ENCODE peak calls at places on chromosomes 6 and 20, in four cellular contexts. One of them, this sample, is unnamed.

GRCh38 chr6:121620002-121620740 is 184.7 kb downstream of the GJA1 start:
- DNase-seq in stomach: no peak
- DNase-seq in A549: no peak
- DNase-seq in MM.1S: no peak
- DNase-seq in this sample: no peak

GRCh38 chr6:44224154-44224977 is 971 bp downstream of the SLC29A1 start:
- DNase-seq in stomach: no peak
- DNase-seq in A549: peak; percentile 25
- DNase-seq in MM.1S: no peak
- DNase-seq in this sample: no peak

GRCh38 chr20:6053776-6054688 is at the start of gene LRRN4:
- DNase-seq in stomach: peak; percentile 48
- DNase-seq in A549: no peak
- DNase-seq in MM.1S: no peak
- DNase-seq in this sample: no peak

GRCh38 chr6:37916675-37917074 is 97.1 kb downstream of the ZFAND3 start:
- DNase-seq in stomach: no peak
- DNase-seq in A549: no peak
- DNase-seq in MM.1S: no peak
- DNase-seq in this sample: no peak

GRCh38 chr6:20424679-20425078 is 23.0 kb downstream of the E2F3 start:
- DNase-seq in stomach: no peak
- DNase-seq in A549: no peak
- DNase-seq in MM.1S: no peak
- DNase-seq in this sample: no peak

GRCh38 chr20:59596690-59597089 is 7.7 kb upstream of the PHACTR3 start:
- DNase-seq in stomach: no peak
- DNase-seq in A549: no peak
- DNase-seq in MM.1S: no peak
- DNase-seq in this sample: no peak

GRCh38 chr6:170203212-170203611 is 87.7 kb downstream of the DLL1 start:
- DNase-seq in stomach: no peak
- DNase-seq in A549: no peak
- DNase-seq in MM.1S: no peak
- DNase-seq in this sample: no peak

GRCh38 chr6:46221221-46221793 is 50.5 kb upstream of the ENPP5 start:
- DNase-seq in stomach: no peak
- DNase-seq in A549: peak; percentile 1
- DNase-seq in MM.1S: peak; percentile 52
- DNase-seq in this sample: no peak

GRCh38 chr6:112503210-112503609 is 156.1 kb downstream of the RFPL4B start:
- DNase-seq in stomach: no peak
- DNase-seq in A549: no peak
- DNase-seq in MM.1S: no peak
- DNase-seq in this sample: no peak

GRCh38 chr20:46934746-46935283 is 40.2 kb downstream of the EYA2 start:
- DNase-seq in stomach: no peak
- DNase-seq in A549: no peak
- DNase-seq in MM.1S: no peak
- DNase-seq in this sample: no peak

GRCh38 chr6:3390698-3391097 is 66.2 kb downstream of the SLC22A23 start:
- DNase-seq in stomach: peak; percentile 81
- DNase-seq in A549: no peak
- DNase-seq in MM.1S: no peak
- DNase-seq in this sample: no peak

GRCh38 chr6:129748212-129748900 is 38.4 kb upstream of the ARHGAP18 start:
- DNase-seq in stomach: peak; percentile 39
- DNase-seq in A549: no peak
- DNase-seq in MM.1S: peak; percentile 90
- DNase-seq in this sample: no peak
- H3K27ac ChIP-seq in stomach: no peak overlapping the region
- H3K27ac ChIP-seq in A549: peak overlapping the region; percentile 58
- H3K27ac ChIP-seq in MM.1S: peak overlapping the region; percentile 87
- H3K27ac ChIP-seq in this sample: peak overlapping the region; percentile 34

GRCh38 chr20:45032276-45032675 is 66.0 kb downstream of the STK4 start:
- DNase-seq in stomach: no peak
- DNase-seq in A549: no peak
- DNase-seq in MM.1S: no peak
- DNase-seq in this sample: no peak
- H3K27ac ChIP-seq in stomach: no peak overlapping the region
- H3K27ac ChIP-seq in A549: no peak overlapping the region
- H3K27ac ChIP-seq in MM.1S: peak overlapping the region; percentile 79
- H3K27ac ChIP-seq in this sample: no peak overlapping the region

GRCh38 chr6:118174071-118174470 is 267.0 kb downstream of the SLC35F1 start:
- DNase-seq in stomach: no peak
- DNase-seq in A549: no peak
- DNase-seq in MM.1S: no peak
- DNase-seq in this sample: no peak

GRCh38 chr6:118163609-118164008 is 256.5 kb downstream of the SLC35F1 start:
- DNase-seq in stomach: no peak
- DNase-seq in A549: no peak
- DNase-seq in MM.1S: no peak
- DNase-seq in this sample: no peak

GRCh38 chr6:118171852-118172251 is 264.8 kb downstream of the SLC35F1 start:
- DNase-seq in stomach: no peak
- DNase-seq in A549: no peak
- DNase-seq in MM.1S: no peak
- DNase-seq in this sample: no peak

GRCh38 chr6:118165500-118165899 is 258.4 kb downstream of the SLC35F1 start:
- DNase-seq in stomach: no peak
- DNase-seq in A549: no peak
- DNase-seq in MM.1S: no peak
- DNase-seq in this sample: no peak

GRCh38 chr6:118168421-118168820 is 261.4 kb downstream of the SLC35F1 start:
- DNase-seq in stomach: no peak
- DNase-seq in A549: no peak
- DNase-seq in MM.1S: no peak
- DNase-seq in this sample: no peak
- H3K27ac ChIP-seq in stomach: no peak overlapping the region
- H3K27ac ChIP-seq in A549: no peak overlapping the region
- H3K27ac ChIP-seq in MM.1S: no peak overlapping the region
- H3K27ac ChIP-seq in this sample: no peak overlapping the region

GRCh38 chr6:142542704-142543233 is 241.0 kb downstream of the ADGRG6 start:
- DNase-seq in stomach: peak; percentile 43
- DNase-seq in A549: no peak
- DNase-seq in MM.1S: no peak
- DNase-seq in this sample: no peak
- H3K27ac ChIP-seq in stomach: no peak overlapping the region
- H3K27ac ChIP-seq in A549: peak overlapping the region; percentile 50
- H3K27ac ChIP-seq in MM.1S: no peak overlapping the region
- H3K27ac ChIP-seq in this sample: no peak overlapping the region

GRCh38 chr20:31749223-31749622 is 10.1 kb downstream of the TPX2 start:
- DNase-seq in stomach: no peak
- DNase-seq in A549: no peak
- DNase-seq in MM.1S: no peak
- DNase-seq in this sample: no peak
- H3K27ac ChIP-seq in stomach: no peak overlapping the region
- H3K27ac ChIP-seq in A549: no peak overlapping the region
- H3K27ac ChIP-seq in MM.1S: no peak overlapping the region
- H3K27ac ChIP-seq in this sample: no peak overlapping the region

DNA sequence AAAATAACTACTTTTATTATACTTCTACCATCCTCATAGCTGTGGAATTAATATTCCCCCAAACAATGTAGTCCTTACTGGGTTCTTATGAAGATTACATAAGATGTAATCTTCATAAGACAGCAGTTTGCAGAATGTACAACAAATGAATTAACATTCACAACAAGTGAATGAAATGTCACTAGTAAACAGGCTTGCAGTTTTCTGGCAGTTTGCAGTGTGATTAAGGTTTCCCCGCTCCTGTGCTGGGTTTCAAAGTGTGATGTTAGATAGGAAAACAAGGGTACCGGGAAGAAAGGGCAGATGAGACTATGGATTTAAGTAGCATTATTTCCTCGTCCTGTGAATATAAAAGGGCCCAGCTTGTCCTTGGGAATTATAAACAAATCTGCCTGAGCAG is 22.5 kb downstream of the ARFGEF3 start:
- DNase-seq in stomach: no peak
- DNase-seq in A549: no peak
- DNase-seq in MM.1S: no peak
- DNase-seq in this sample: no peak
- H3K27ac ChIP-seq in stomach: no peak overlapping the region
- H3K27ac ChIP-seq in A549: no peak overlapping the region
- H3K27ac ChIP-seq in MM.1S: no peak overlapping the region
- H3K27ac ChIP-seq in this sample: peak overlapping the region; percentile 82

DNA sequence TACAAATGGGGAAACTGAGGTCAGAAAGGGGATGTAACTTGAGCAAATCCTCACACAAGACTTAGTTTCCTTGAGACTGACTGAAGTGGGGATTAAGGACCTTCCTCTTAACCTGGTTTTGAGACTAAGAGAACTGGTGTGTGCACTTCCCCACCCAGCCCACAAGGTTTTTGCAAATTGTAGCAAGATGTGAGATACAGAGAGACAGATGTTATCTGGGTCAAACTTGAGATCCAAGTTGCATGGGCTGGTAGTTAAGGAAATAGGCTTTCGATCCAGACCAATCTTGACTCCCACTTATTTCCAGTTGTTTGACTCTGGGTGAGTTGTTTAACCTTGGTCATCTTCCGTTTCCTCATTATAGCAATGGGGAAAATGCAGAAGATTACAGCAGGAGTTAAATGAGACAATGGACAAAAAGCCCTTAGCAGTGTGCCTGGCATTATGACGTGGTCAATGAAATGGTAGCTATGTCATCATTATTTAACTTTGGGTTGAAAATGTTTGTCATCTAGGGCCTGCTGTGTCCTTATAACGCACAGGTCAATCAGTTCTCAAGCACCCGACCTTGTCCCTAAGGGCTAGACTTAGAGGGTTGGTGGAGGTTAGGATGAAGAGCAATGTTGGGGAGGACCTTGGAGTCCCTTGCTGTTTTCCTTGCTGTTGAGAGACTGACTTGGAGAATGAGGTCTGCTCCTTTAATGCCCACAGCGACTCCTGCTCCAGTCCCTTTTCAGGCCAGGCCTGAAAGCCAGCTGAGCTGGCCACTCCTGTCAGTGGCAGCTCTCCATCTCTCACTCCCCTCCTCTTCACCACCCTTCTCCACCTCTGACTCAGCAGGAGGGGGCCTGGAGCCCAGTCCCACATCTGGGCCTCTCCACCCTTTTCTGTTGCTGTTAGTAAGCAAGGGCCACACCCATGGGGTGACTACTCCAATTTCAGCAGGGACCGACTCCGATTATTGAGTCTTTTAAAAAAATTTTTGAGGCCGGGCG is 1.9 kb downstream of the SNX21 start:
- DNase-seq in stomach: no peak
- DNase-seq in A549: no peak
- DNase-seq in MM.1S: no peak
- DNase-seq in this sample: no peak
- H3K27ac ChIP-seq in stomach: no peak overlapping the region
- H3K27ac ChIP-seq in A549: no peak overlapping the region
- H3K27ac ChIP-seq in MM.1S: no peak overlapping the region
- H3K27ac ChIP-seq in this sample: peak overlapping the region; percentile 84

DNA sequence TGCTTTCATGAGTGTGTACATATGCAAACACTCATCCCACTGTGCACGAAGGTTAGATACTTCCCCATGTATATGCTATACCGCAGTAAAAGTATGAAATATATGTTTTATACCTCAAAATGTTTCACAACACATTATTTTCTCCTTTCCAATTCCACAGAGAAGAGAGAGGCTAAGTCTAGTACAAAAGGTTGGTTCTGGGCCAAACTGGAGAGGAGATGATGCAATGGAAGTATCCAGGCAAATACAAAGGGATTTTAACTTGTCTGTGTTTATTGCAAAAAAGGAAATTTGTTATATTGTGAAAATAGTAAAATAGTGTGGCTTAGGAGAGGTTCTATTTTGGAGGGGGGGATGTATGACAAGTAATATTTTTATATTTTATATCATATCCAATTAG is 112.6 kb downstream of the PLCB1 start:
- DNase-seq in stomach: no peak
- DNase-seq in A549: no peak
- DNase-seq in MM.1S: no peak
- DNase-seq in this sample: no peak
- H3K27ac ChIP-seq in stomach: no peak overlapping the region
- H3K27ac ChIP-seq in A549: no peak overlapping the region
- H3K27ac ChIP-seq in MM.1S: no peak overlapping the region
- H3K27ac ChIP-seq in this sample: no peak overlapping the region

This sample was measured in caudate nucleus.